ENCODE peak calls at places on chromosomes 11 and 22, in four cellular contexts. One of them, this sample, is unnamed.

GRCh38 chr11:86515297-86516094 is 140.8 kb downstream of the CCDC81 start:
- DNase-seq in neural progenitor cell: no peak
- DNase-seq in CD8-positive, alpha-beta memory T cell: no peak
- DNase-seq in neuronal stem cell: no peak
- DNase-seq in this sample: peak

GRCh38 chr22:23398701-23399366 is 181.3 kb downstream of the IGLL1 start:
- DNase-seq in neuronal stem cell: no peak
- DNase-seq in neural progenitor cell: no peak
- DNase-seq in CD8-positive, alpha-beta memory T cell: no peak
- DNase-seq in this sample: no peak

GRCh38 chr11:3367221-3367620 is 11.7 kb downstream of the ZNF195 start:
- DNase-seq in neuronal stem cell: no peak
- DNase-seq in CD8-positive, alpha-beta memory T cell: no peak
- DNase-seq in neural progenitor cell: no peak
- DNase-seq in this sample: no peak

GRCh38 chr22:20111045-20111688 is 4.7 kb upstream of the RANBP1 start:
- DNase-seq in neural progenitor cell: peak
- DNase-seq in CD8-positive, alpha-beta memory T cell: peak
- DNase-seq in neuronal stem cell: no peak
- DNase-seq in this sample: no peak

GRCh38 chr22:38262051-38262795 is 10.6 kb downstream of the TMEM184B start:
- DNase-seq in CD8-positive, alpha-beta memory T cell: no peak
- DNase-seq in neuronal stem cell: no peak
- DNase-seq in neural progenitor cell: peak
- DNase-seq in this sample: peak

GRCh38 chr22:43835166-43835565 is 23.1 kb upstream of the EFCAB6 start:
- DNase-seq in neural progenitor cell: no peak
- DNase-seq in neuronal stem cell: no peak
- DNase-seq in CD8-positive, alpha-beta memory T cell: no peak
- DNase-seq in this sample: no peak

GRCh38 chr22:38062782-38063181 is 5.6 kb downstream of the PICK1 start:
- DNase-seq in CD8-positive, alpha-beta memory T cell: no peak
- DNase-seq in neuronal stem cell: no peak
- DNase-seq in neural progenitor cell: no peak
- DNase-seq in this sample: no peak

GRCh38 chr11:60288531-60288930 is 8.1 kb downstream of the MS4A4A start:
- DNase-seq in neural progenitor cell: no peak
- DNase-seq in neuronal stem cell: no peak
- DNase-seq in CD8-positive, alpha-beta memory T cell: no peak
- DNase-seq in this sample: no peak

GRCh38 chr11:59556883-59557205 is 45.5 kb downstream of the OR4D9 start:
- DNase-seq in neural progenitor cell: peak
- DNase-seq in neuronal stem cell: no peak
- DNase-seq in CD8-positive, alpha-beta memory T cell: no peak
- DNase-seq in this sample: no peak

GRCh38 chr11:16173798-16174197 is 182.5 kb downstream of the SOX6 start:
- DNase-seq in neuronal stem cell: no peak
- DNase-seq in neural progenitor cell: no peak
- DNase-seq in CD8-positive, alpha-beta memory T cell: no peak
- DNase-seq in this sample: no peak

GRCh38 chr11:75667831-75668507 is 869 bp downstream of the MAP6 start:
- DNase-seq in neuronal stem cell: peak
- DNase-seq in CD8-positive, alpha-beta memory T cell: no peak
- DNase-seq in neural progenitor cell: peak
- DNase-seq in this sample: peak

GRCh38 chr11:16776716-16777115 is 38.3 kb downstream of the C11orf58 start:
- DNase-seq in neuronal stem cell: no peak
- DNase-seq in neural progenitor cell: no peak
- DNase-seq in CD8-positive, alpha-beta memory T cell: no peak
- DNase-seq in this sample: no peak

GRCh38 chr11:67372993-67373915 is at the start of gene CLCF1:
- DNase-seq in neuronal stem cell: peak
- DNase-seq in neural progenitor cell: peak
- DNase-seq in CD8-positive, alpha-beta memory T cell: peak
- DNase-seq in this sample: no peak
- H3K27ac ChIP-seq in neuronal stem cell: peak
- H3K27ac ChIP-seq in neural progenitor cell: no peak
- H3K27ac ChIP-seq in CD8-positive, alpha-beta memory T cell: peak
- H3K27ac ChIP-seq in this sample: peak

GRCh38 chr11:113166280-113166679 is 148.1 kb upstream of the TTC12 start:
- DNase-seq in neural progenitor cell: no peak
- DNase-seq in CD8-positive, alpha-beta memory T cell: no peak
- DNase-seq in neuronal stem cell: no peak
- DNase-seq in this sample: no peak
- H3K27ac ChIP-seq in neural progenitor cell: no peak
- H3K27ac ChIP-seq in CD8-positive, alpha-beta memory T cell: no peak
- H3K27ac ChIP-seq in neuronal stem cell: no peak
- H3K27ac ChIP-seq in this sample: no peak

GRCh38 chr22:46627806-46628482 is 7.8 kb downstream of the GRAMD4 start:
- DNase-seq in neural progenitor cell: no peak
- DNase-seq in CD8-positive, alpha-beta memory T cell: no peak
- DNase-seq in neuronal stem cell: no peak
- DNase-seq in this sample: no peak
- H3K27ac ChIP-seq in neural progenitor cell: no peak
- H3K27ac ChIP-seq in CD8-positive, alpha-beta memory T cell: no peak
- H3K27ac ChIP-seq in neuronal stem cell: no peak
- H3K27ac ChIP-seq in this sample: no peak

GRCh38 chr11:45265963-45266692 is 20.0 kb downstream of the SYT13 start:
- DNase-seq in neural progenitor cell: no peak
- DNase-seq in neuronal stem cell: no peak
- DNase-seq in CD8-positive, alpha-beta memory T cell: no peak
- DNase-seq in this sample: no peak
- H3K27ac ChIP-seq in neural progenitor cell: no peak
- H3K27ac ChIP-seq in neuronal stem cell: no peak
- H3K27ac ChIP-seq in CD8-positive, alpha-beta memory T cell: no peak
- H3K27ac ChIP-seq in this sample: no peak

DNA sequence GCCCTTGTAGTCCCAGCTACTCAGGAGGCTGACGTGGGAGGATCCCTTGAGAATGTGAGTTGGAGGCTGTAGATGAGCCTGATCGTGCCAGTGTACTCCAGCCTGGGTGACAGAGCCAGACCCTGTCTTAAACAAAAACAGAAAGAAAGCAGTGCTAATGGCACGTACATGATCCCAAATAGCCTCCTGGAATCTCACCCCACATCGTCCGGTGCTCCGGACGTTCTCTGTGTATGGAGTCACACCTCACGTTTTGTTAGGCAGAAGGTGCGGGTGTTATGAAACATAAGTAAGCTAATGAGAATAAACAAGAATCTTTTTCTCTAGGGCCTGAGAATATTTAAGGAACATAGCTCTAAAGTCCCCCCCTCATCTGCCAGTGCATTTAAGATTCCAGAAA is 23.7 kb upstream of the MICAL3 start:
- DNase-seq in neuronal stem cell: no peak
- DNase-seq in CD8-positive, alpha-beta memory T cell: no peak
- DNase-seq in neural progenitor cell: no peak
- DNase-seq in this sample: no peak
- H3K27ac ChIP-seq in neuronal stem cell: no peak
- H3K27ac ChIP-seq in CD8-positive, alpha-beta memory T cell: no peak
- H3K27ac ChIP-seq in neural progenitor cell: no peak
- H3K27ac ChIP-seq in this sample: no peak

GRCh38 chr11:64078905-64079304 is 43.2 kb downstream of the FLRT1 start:
- DNase-seq in neuronal stem cell: no peak
- DNase-seq in neural progenitor cell: no peak
- DNase-seq in CD8-positive, alpha-beta memory T cell: no peak
- DNase-seq in this sample: no peak
- H3K27ac ChIP-seq in neuronal stem cell: no peak
- H3K27ac ChIP-seq in neural progenitor cell: no peak
- H3K27ac ChIP-seq in CD8-positive, alpha-beta memory T cell: no peak
- H3K27ac ChIP-seq in this sample: peak